ENCODE peak calls at places on chromosomes 6 and 20, in six cellular contexts. One of them, this sample, is unnamed.

GRCh38 chr20:50320005-50320909 is 129.6 kb downstream of the CEBPB start:
- DNase-seq in A549: no peak
- DNase-seq in endothelial cell of umbilical vein: no peak
- DNase-seq in erythroblast: no peak
- DNase-seq in ovary: peak
- DNase-seq in heart left ventricle: no peak
- DNase-seq in this sample: no peak

GRCh38 chr20:3858689-3859088 is 12.1 kb downstream of the MAVS start:
- DNase-seq in A549: no peak
- DNase-seq in endothelial cell of umbilical vein: no peak
- DNase-seq in erythroblast: no peak
- DNase-seq in ovary: no peak
- DNase-seq in heart left ventricle: no peak
- DNase-seq in this sample: no peak

GRCh38 chr20:34581341-34582189 is 23.0 kb downstream of the MAP1LC3A start:
- DNase-seq in A549: no peak
- DNase-seq in endothelial cell of umbilical vein: peak
- DNase-seq in erythroblast: no peak
- DNase-seq in ovary: no peak
- DNase-seq in heart left ventricle: no peak
- DNase-seq in this sample: no peak

GRCh38 chr6:23659125-23659524 is 466.9 kb upstream of the NRSN1 start:
- DNase-seq in A549: peak
- DNase-seq in endothelial cell of umbilical vein: no peak
- DNase-seq in erythroblast: no peak
- DNase-seq in ovary: no peak
- DNase-seq in heart left ventricle: no peak
- DNase-seq in this sample: peak

GRCh38 chr6:105600342-105601293 is 197.7 kb upstream of the PREP start:
- DNase-seq in A549: peak
- DNase-seq in endothelial cell of umbilical vein: no peak
- DNase-seq in erythroblast: no peak
- DNase-seq in ovary: no peak
- DNase-seq in heart left ventricle: no peak
- DNase-seq in this sample: no peak

GRCh38 chr20:21677781-21678180 is 27.7 kb upstream of the PAX1 start:
- DNase-seq in A549: no peak
- DNase-seq in endothelial cell of umbilical vein: no peak
- DNase-seq in erythroblast: no peak
- DNase-seq in ovary: no peak
- DNase-seq in heart left ventricle: no peak
- DNase-seq in this sample: no peak

GRCh38 chr6:52515219-52515960 is 61.5 kb downstream of the TRAM2 start:
- DNase-seq in A549: peak
- DNase-seq in endothelial cell of umbilical vein: no peak
- DNase-seq in erythroblast: no peak
- DNase-seq in ovary: no peak
- DNase-seq in heart left ventricle: no peak
- DNase-seq in this sample: no peak

GRCh38 chr20:14744723-14745122 is 407.3 kb upstream of the FLRT3 start:
- DNase-seq in A549: no peak
- DNase-seq in endothelial cell of umbilical vein: no peak
- DNase-seq in erythroblast: no peak
- DNase-seq in ovary: no peak
- DNase-seq in heart left ventricle: no peak
- DNase-seq in this sample: no peak

GRCh38 chr20:37271421-37271768 is 9.8 kb upstream of the GHRH start:
- DNase-seq in A549: no peak
- DNase-seq in endothelial cell of umbilical vein: no peak
- DNase-seq in erythroblast: peak
- DNase-seq in ovary: no peak
- DNase-seq in heart left ventricle: no peak
- DNase-seq in this sample: no peak

GRCh38 chr20:37308098-37309050 is 18.9 kb downstream of the MANBAL start:
- DNase-seq in A549: no peak
- DNase-seq in endothelial cell of umbilical vein: no peak
- DNase-seq in erythroblast: no peak
- DNase-seq in ovary: no peak
- DNase-seq in heart left ventricle: no peak
- DNase-seq in this sample: no peak

GRCh38 chr6:28953039-28953872 is 29.5 kb upstream of the TRIM27 start:
- DNase-seq in A549: peak
- DNase-seq in endothelial cell of umbilical vein: peak
- DNase-seq in erythroblast: peak
- DNase-seq in ovary: peak
- DNase-seq in heart left ventricle: no peak
- DNase-seq in this sample: no peak

GRCh38 chr6:31970604-31971271 is 1.2 kb downstream of the DXO start:
- DNase-seq in A549: no peak
- DNase-seq in endothelial cell of umbilical vein: no peak
- DNase-seq in erythroblast: no peak
- DNase-seq in ovary: no peak
- DNase-seq in heart left ventricle: no peak
- DNase-seq in this sample: no peak

GRCh38 chr6:155530219-155530834 is 74.7 kb upstream of the NOX3 start:
- DNase-seq in A549: peak
- DNase-seq in endothelial cell of umbilical vein: peak
- DNase-seq in erythroblast: peak
- DNase-seq in ovary: no peak
- DNase-seq in heart left ventricle: no peak
- DNase-seq in this sample: no peak

GRCh38 chr20:57031867-57032355 is 234.5 kb downstream of the BMP7 start:
- DNase-seq in A549: no peak
- DNase-seq in endothelial cell of umbilical vein: no peak
- DNase-seq in erythroblast: no peak
- DNase-seq in ovary: no peak
- DNase-seq in heart left ventricle: no peak
- DNase-seq in this sample: no peak

GRCh38 chr20:17679786-17680127 is 2.3 kb downstream of the RRBP1 start:
- DNase-seq in A549: no peak
- DNase-seq in endothelial cell of umbilical vein: peak
- DNase-seq in erythroblast: no peak
- DNase-seq in ovary: no peak
- DNase-seq in heart left ventricle: no peak
- DNase-seq in this sample: no peak

GRCh38 chr6:13395272-13396237 is 67.2 kb upstream of the TBC1D7 start:
- DNase-seq in A549: peak
- DNase-seq in endothelial cell of umbilical vein: peak
- DNase-seq in erythroblast: peak
- DNase-seq in ovary: no peak
- DNase-seq in heart left ventricle: peak
- DNase-seq in this sample: peak

GRCh38 chr20:3935295-3935955 is 46.2 kb downstream of the PANK2 start:
- DNase-seq in A549: no peak
- DNase-seq in endothelial cell of umbilical vein: no peak
- DNase-seq in erythroblast: no peak
- DNase-seq in ovary: no peak
- DNase-seq in heart left ventricle: no peak
- DNase-seq in this sample: no peak

GRCh38 chr6:34032856-34033255 is 113.0 kb downstream of the GRM4 start:
- DNase-seq in A549: no peak
- DNase-seq in endothelial cell of umbilical vein: no peak
- DNase-seq in erythroblast: no peak
- DNase-seq in ovary: no peak
- DNase-seq in heart left ventricle: no peak
- DNase-seq in this sample: no peak

GRCh38 chr6:53717571-53717970 is 52.0 kb upstream of the KLHL31 start:
- DNase-seq in A549: no peak
- DNase-seq in endothelial cell of umbilical vein: no peak
- DNase-seq in erythroblast: no peak
- DNase-seq in ovary: no peak
- DNase-seq in heart left ventricle: no peak
- DNase-seq in this sample: no peak

GRCh38 chr6:90194371-90194841 is 102.2 kb downstream of the BACH2 start:
- DNase-seq in A549: no peak
- DNase-seq in endothelial cell of umbilical vein: peak
- DNase-seq in erythroblast: no peak
- DNase-seq in ovary: no peak
- DNase-seq in heart left ventricle: no peak
- DNase-seq in this sample: no peak

GRCh38 chr20:19661717-19662637 is 96.1 kb upstream of the RIN2 start:
- DNase-seq in A549: peak
- DNase-seq in endothelial cell of umbilical vein: peak
- DNase-seq in erythroblast: peak
- DNase-seq in ovary: peak
- DNase-seq in heart left ventricle: no peak
- DNase-seq in this sample: peak

GRCh38 chr6:138817799-138818198 is 21.9 kb downstream of the ECT2L start:
- DNase-seq in A549: no peak
- DNase-seq in endothelial cell of umbilical vein: peak
- DNase-seq in erythroblast: no peak
- DNase-seq in ovary: no peak
- DNase-seq in heart left ventricle: no peak
- DNase-seq in this sample: peak
- TF ChIP-seq POLR2A in A549: no peak
- TF ChIP-seq POLR2A in endothelial cell of umbilical vein: no peak
- TF ChIP-seq POLR2A in erythroblast: no peak
- TF ChIP-seq POLR2A in ovary: no peak
- TF ChIP-seq POLR2A in heart left ventricle: no peak
- TF ChIP-seq POLR2A in this sample: no peak

GRCh38 chr6:169213814-169214520 is 39.7 kb downstream of the THBS2 start:
- DNase-seq in A549: no peak
- DNase-seq in endothelial cell of umbilical vein: no peak
- DNase-seq in erythroblast: no peak
- DNase-seq in ovary: peak
- DNase-seq in heart left ventricle: peak
- DNase-seq in this sample: no peak

GRCh38 chr6:169211881-169212280 is 41.8 kb downstream of the THBS2 start:
- DNase-seq in A549: no peak
- DNase-seq in endothelial cell of umbilical vein: no peak
- DNase-seq in erythroblast: no peak
- DNase-seq in ovary: no peak
- DNase-seq in heart left ventricle: no peak
- DNase-seq in this sample: no peak

GRCh38 chr6:169215201-169215661 is 38.4 kb downstream of the THBS2 start:
- DNase-seq in A549: no peak
- DNase-seq in endothelial cell of umbilical vein: no peak
- DNase-seq in erythroblast: no peak
- DNase-seq in ovary: peak
- DNase-seq in heart left ventricle: no peak
- DNase-seq in this sample: no peak

GRCh38 chr6:169212436-169212835 is 41.2 kb downstream of the THBS2 start:
- DNase-seq in A549: no peak
- DNase-seq in endothelial cell of umbilical vein: peak
- DNase-seq in erythroblast: no peak
- DNase-seq in ovary: no peak
- DNase-seq in heart left ventricle: no peak
- DNase-seq in this sample: no peak

DNA sequence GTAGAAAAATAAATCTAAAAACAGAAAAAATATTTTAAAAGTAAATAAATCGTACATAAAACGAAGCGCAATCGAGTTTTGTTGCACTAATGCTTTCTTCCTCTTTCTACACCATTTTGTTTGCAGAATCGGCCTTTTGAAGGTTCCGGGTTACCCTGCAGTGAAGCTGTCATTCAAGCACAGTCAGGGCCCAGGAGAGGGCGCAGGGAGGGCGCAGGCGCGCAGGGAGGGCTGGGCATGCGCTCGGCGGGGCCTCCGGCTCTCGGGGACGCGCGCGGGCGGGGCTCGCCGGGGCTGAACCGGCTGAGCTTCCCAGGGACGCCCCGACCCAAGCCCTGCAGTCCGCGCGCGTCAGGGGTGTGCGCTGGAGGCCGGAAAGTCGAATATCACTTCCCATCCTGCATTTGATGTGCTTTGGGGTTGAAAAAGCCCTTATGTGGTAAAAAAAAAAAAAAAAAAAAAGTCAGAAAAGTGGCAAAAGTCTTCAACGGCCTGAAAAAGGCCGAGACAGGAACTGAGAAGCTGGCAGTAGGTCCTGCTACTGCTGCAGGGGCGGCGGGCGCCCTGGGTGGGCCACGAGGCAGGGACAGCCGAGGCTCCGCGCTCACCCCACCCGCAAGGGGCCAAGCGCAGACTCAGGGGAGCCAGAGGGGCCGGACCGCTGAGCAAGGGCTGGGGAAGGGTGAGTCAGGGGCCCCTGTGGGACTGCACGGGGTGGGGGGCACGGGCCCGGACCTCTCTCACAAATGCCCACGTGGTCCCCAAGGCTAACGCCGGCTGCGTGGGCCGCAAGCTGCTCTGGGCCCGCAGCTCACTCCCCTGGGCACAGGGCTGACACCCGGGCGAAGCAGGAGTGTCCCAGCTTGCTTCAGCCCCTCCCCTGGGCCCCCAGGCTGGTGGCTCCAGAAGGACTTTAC is 40.5 kb downstream of the THBS2 start:
- DNase-seq in A549: peak
- DNase-seq in endothelial cell of umbilical vein: peak
- DNase-seq in erythroblast: peak
- DNase-seq in ovary: peak
- DNase-seq in heart left ventricle: peak
- DNase-seq in this sample: peak
- TF ChIP-seq POLR2A in A549: peak
- TF ChIP-seq POLR2A in endothelial cell of umbilical vein: peak
- TF ChIP-seq POLR2A in erythroblast: no peak
- TF ChIP-seq POLR2A in ovary: peak
- TF ChIP-seq POLR2A in heart left ventricle: peak
- TF ChIP-seq POLR2A in this sample: no peak

GRCh38 chr20:49290608-49291191 is 12.8 kb upstream of the ZNFX1 start:
- DNase-seq in A549: no peak
- DNase-seq in endothelial cell of umbilical vein: no peak
- DNase-seq in erythroblast: peak
- DNase-seq in ovary: no peak
- DNase-seq in heart left ventricle: no peak
- DNase-seq in this sample: no peak
- TF ChIP-seq POLR2A in A549: no peak
- TF ChIP-seq POLR2A in endothelial cell of umbilical vein: no peak
- TF ChIP-seq POLR2A in erythroblast: no peak
- TF ChIP-seq POLR2A in ovary: no peak
- TF ChIP-seq POLR2A in heart left ventricle: no peak
- TF ChIP-seq POLR2A in this sample: no peak

DNA sequence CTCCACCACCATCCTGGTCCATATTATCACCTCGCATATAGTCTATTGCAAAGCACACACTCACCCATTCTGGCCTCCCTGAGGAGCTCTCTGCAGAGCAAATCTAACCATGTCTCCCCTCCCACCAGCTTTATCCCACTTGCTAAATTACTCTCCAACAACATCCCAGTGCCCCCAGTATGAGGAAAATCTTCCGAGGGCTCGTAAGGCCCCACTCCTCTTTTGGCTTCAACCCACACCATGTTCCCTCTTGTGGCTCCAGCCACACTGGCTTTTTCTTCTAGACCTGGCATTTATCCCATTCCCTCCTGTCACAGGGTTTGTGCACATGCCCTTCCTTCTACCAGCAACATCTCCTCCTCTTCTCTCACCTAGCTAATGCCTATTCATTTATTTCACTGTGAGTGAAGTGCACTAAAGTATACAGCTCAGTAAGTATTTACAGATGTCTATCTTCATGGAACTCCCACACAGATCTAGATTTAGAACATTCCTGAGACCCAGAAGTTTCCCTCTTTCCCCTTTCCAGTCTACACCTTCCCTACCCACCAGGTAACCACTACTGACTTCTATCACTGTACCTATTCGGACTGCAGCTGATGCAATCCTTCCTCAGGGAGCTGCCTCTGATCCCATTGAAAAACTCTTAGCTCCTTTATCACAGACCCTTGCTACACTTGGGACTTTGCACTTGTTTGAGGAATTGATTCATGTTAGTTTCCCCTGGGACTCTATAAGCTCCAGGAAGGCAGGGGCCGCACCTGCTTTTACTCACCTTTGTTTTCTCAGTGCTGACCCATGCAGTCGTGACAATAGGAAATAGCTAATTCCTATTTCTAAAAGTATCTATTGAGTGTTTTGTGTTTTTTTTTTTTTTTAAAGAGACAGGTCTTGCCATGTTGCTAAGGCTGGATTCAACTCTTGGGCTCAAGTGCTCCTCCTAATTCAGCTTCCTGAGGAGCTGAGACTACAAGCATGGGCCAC is 15.5 kb downstream of the MRPL14 start:
- DNase-seq in A549: no peak
- DNase-seq in endothelial cell of umbilical vein: no peak
- DNase-seq in erythroblast: no peak
- DNase-seq in ovary: no peak
- DNase-seq in heart left ventricle: no peak
- DNase-seq in this sample: no peak
- TF ChIP-seq POLR2A in A549: no peak
- TF ChIP-seq POLR2A in endothelial cell of umbilical vein: no peak
- TF ChIP-seq POLR2A in erythroblast: no peak
- TF ChIP-seq POLR2A in ovary: no peak
- TF ChIP-seq POLR2A in heart left ventricle: no peak
- TF ChIP-seq POLR2A in this sample: no peak